ENCODE peak calls at places on chromosomes 16 and 17, in six cellular contexts. One of them, this sample, is unnamed. For H3K4me1, the result is how much of the 10 kb centered on the place peaks cover.

GRCh38 chr17:35094902-35095301 is 24.8 kb downstream of the RAD51D start:
- DNase-seq in tibial nerve: no peak
- DNase-seq in heart right ventricle: no peak
- DNase-seq in A549: no peak
- DNase-seq in psoas muscle: no peak
- DNase-seq in cardiac muscle cell: peak
- DNase-seq in this sample: no peak

GRCh38 chr16:27640277-27640600 is 90.3 kb downstream of the KATNIP start:
- DNase-seq in heart right ventricle: no peak
- DNase-seq in A549: no peak
- DNase-seq in psoas muscle: no peak
- DNase-seq in cardiac muscle cell: no peak
- DNase-seq in tibial nerve: no peak
- DNase-seq in this sample: no peak

GRCh38 chr17:81171941-81172340 is 5.9 kb upstream of the AATK start:
- DNase-seq in psoas muscle: no peak
- DNase-seq in A549: no peak
- DNase-seq in cardiac muscle cell: no peak
- DNase-seq in tibial nerve: no peak
- DNase-seq in heart right ventricle: no peak
- DNase-seq in this sample: no peak

GRCh38 chr17:12789075-12789975 is at the start of gene ARHGAP44:
- DNase-seq in A549: peak
- DNase-seq in heart right ventricle: peak
- DNase-seq in tibial nerve: peak
- DNase-seq in cardiac muscle cell: peak
- DNase-seq in psoas muscle: peak
- DNase-seq in this sample: peak

GRCh38 chr16:76573281-76573680 is 296.1 kb downstream of the CNTNAP4 start:
- DNase-seq in psoas muscle: no peak
- DNase-seq in tibial nerve: no peak
- DNase-seq in cardiac muscle cell: no peak
- DNase-seq in heart right ventricle: no peak
- DNase-seq in A549: no peak
- DNase-seq in this sample: no peak

GRCh38 chr16:66515543-66516171 is 34.3 kb downstream of the TK2 start:
- DNase-seq in A549: peak
- DNase-seq in tibial nerve: no peak
- DNase-seq in psoas muscle: no peak
- DNase-seq in cardiac muscle cell: peak
- DNase-seq in heart right ventricle: no peak
- DNase-seq in this sample: peak

GRCh38 chr17:74182041-74182783 is 21.3 kb upstream of the RPL38 start:
- DNase-seq in A549: no peak
- DNase-seq in cardiac muscle cell: no peak
- DNase-seq in tibial nerve: no peak
- DNase-seq in psoas muscle: no peak
- DNase-seq in heart right ventricle: no peak
- DNase-seq in this sample: no peak

GRCh38 chr17:8753976-8754440 is 4.3 kb downstream of the SPDYE4 start:
- DNase-seq in psoas muscle: no peak
- DNase-seq in heart right ventricle: no peak
- DNase-seq in A549: peak
- DNase-seq in cardiac muscle cell: peak
- DNase-seq in tibial nerve: no peak
- DNase-seq in this sample: no peak

GRCh38 chr16:16021988-16022682 is 72.7 kb downstream of the ABCC1 start:
- DNase-seq in heart right ventricle: peak
- DNase-seq in A549: peak
- DNase-seq in tibial nerve: peak
- DNase-seq in psoas muscle: peak
- DNase-seq in cardiac muscle cell: peak
- DNase-seq in this sample: peak

GRCh38 chr17:72733619-72734282 is 358.7 kb downstream of the SLC39A11 start:
- DNase-seq in A549: no peak
- DNase-seq in heart right ventricle: no peak
- DNase-seq in cardiac muscle cell: no peak
- DNase-seq in tibial nerve: no peak
- DNase-seq in psoas muscle: no peak
- DNase-seq in this sample: no peak

GRCh38 chr16:83390759-83391158 is 417.0 kb upstream of the HSBP1 start:
- DNase-seq in A549: no peak
- DNase-seq in psoas muscle: no peak
- DNase-seq in tibial nerve: no peak
- DNase-seq in cardiac muscle cell: no peak
- DNase-seq in heart right ventricle: no peak
- DNase-seq in this sample: no peak

GRCh38 chr17:61490540-61490975 is 38.3 kb downstream of the TBX4 start:
- DNase-seq in A549: peak
- DNase-seq in tibial nerve: no peak
- DNase-seq in cardiac muscle cell: peak
- DNase-seq in heart right ventricle: no peak
- DNase-seq in psoas muscle: no peak
- DNase-seq in this sample: no peak

GRCh38 chr16:86854895-86855294 is 276.5 kb downstream of the FOXL1 start:
- DNase-seq in heart right ventricle: no peak
- DNase-seq in tibial nerve: no peak
- DNase-seq in A549: peak
- DNase-seq in psoas muscle: no peak
- DNase-seq in cardiac muscle cell: no peak
- DNase-seq in this sample: peak

GRCh38 chr17:36072431-36073121 is 8.5 kb downstream of the CCL18 start:
- DNase-seq in heart right ventricle: peak
- DNase-seq in A549: peak
- DNase-seq in tibial nerve: peak
- DNase-seq in psoas muscle: peak
- DNase-seq in cardiac muscle cell: peak
- DNase-seq in this sample: no peak

GRCh38 chr17:47978324-47978723 is 7.4 kb downstream of the CDK5RAP3 start:
- DNase-seq in psoas muscle: peak
- DNase-seq in heart right ventricle: peak
- DNase-seq in A549: peak
- DNase-seq in tibial nerve: peak
- DNase-seq in cardiac muscle cell: peak
- DNase-seq in this sample: peak

DNA sequence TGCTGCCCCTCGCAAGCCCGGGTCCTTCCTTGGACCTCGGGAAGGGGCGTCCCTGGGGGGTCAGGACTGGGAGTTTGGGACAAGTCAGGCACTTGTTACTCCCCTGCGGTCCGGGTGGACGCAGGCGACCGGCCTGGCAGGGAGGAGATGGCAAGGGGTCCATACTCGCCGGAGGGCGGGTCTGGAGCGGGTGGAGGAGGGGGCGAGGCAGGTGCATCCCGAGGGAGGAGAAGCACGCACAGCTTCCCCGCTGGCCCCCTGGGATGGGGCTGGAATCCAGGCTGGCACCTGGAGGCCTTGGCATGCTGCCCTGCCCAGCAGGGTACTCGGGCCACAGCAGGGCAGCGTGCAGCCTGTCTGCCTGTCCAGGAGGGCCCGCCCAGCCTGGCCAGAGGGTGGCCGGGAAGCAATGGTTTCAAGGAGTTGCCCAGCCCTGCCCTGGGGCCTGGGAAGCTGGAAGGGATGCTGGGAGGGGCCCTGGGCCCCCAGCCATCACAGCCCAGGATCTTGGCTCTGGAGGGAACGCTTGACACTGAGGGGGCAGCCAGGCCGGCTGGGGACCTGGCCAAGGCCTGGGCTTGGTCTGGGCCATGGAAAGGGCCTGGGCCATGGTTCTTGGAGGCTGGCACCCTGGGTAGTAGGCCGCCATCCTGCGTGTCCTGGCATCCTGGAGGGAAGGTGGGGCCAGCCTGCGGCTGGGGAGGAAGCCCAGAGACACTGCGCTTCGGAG is 1.0 kb downstream of the GLIS2 start:
- DNase-seq in psoas muscle: peak
- DNase-seq in heart right ventricle: no peak
- DNase-seq in tibial nerve: no peak
- DNase-seq in A549: no peak
- DNase-seq in cardiac muscle cell: no peak
- DNase-seq in this sample: peak
- H3K4me1 ChIP-seq in psoas muscle: under half
- H3K4me1 ChIP-seq in heart right ventricle: under half
- H3K4me1 ChIP-seq in tibial nerve: half or more
- H3K4me1 ChIP-seq in A549: half or more
- H3K4me1 ChIP-seq in cardiac muscle cell: under half
- H3K4me1 ChIP-seq in this sample: under half

GRCh38 chr17:40315206-40315605 is 6.2 kb downstream of the RARA start:
- DNase-seq in heart right ventricle: no peak
- DNase-seq in cardiac muscle cell: no peak
- DNase-seq in A549: no peak
- DNase-seq in psoas muscle: no peak
- DNase-seq in tibial nerve: no peak
- DNase-seq in this sample: no peak

GRCh38 chr17:40312131-40312731 is 3.3 kb downstream of the RARA start:
- DNase-seq in psoas muscle: peak
- DNase-seq in A549: no peak
- DNase-seq in heart right ventricle: peak
- DNase-seq in cardiac muscle cell: no peak
- DNase-seq in tibial nerve: no peak
- DNase-seq in this sample: no peak

GRCh38 chr17:40312893-40313659 is 4.1 kb downstream of the RARA start:
- DNase-seq in heart right ventricle: peak
- DNase-seq in A549: no peak
- DNase-seq in tibial nerve: no peak
- DNase-seq in psoas muscle: no peak
- DNase-seq in cardiac muscle cell: no peak
- DNase-seq in this sample: no peak

GRCh38 chr17:40314557-40314953 is 5.6 kb downstream of the RARA start:
- DNase-seq in psoas muscle: peak
- DNase-seq in cardiac muscle cell: peak
- DNase-seq in A549: peak
- DNase-seq in heart right ventricle: peak
- DNase-seq in tibial nerve: no peak
- DNase-seq in this sample: peak

GRCh38 chr17:40313660-40314556 is 4.9 kb downstream of the RARA start:
- DNase-seq in heart right ventricle: no peak
- DNase-seq in psoas muscle: no peak
- DNase-seq in tibial nerve: no peak
- DNase-seq in A549: no peak
- DNase-seq in cardiac muscle cell: no peak
- DNase-seq in this sample: no peak
- H3K4me1 ChIP-seq in heart right ventricle: half or more
- H3K4me1 ChIP-seq in psoas muscle: half or more
- H3K4me1 ChIP-seq in tibial nerve: half or more
- H3K4me1 ChIP-seq in A549: half or more
- H3K4me1 ChIP-seq in cardiac muscle cell: half or more
- H3K4me1 ChIP-seq in this sample: half or more

GRCh38 chr17:4173771-4174170 is 30.8 kb downstream of the CYB5D2 start:
- DNase-seq in tibial nerve: no peak
- DNase-seq in psoas muscle: no peak
- DNase-seq in A549: no peak
- DNase-seq in heart right ventricle: no peak
- DNase-seq in cardiac muscle cell: no peak
- DNase-seq in this sample: no peak

GRCh38 chr17:4170639-4171280 is 27.8 kb downstream of the CYB5D2 start:
- DNase-seq in A549: no peak
- DNase-seq in tibial nerve: no peak
- DNase-seq in cardiac muscle cell: no peak
- DNase-seq in heart right ventricle: no peak
- DNase-seq in psoas muscle: no peak
- DNase-seq in this sample: no peak

GRCh38 chr17:4175921-4176802 is 33.2 kb downstream of the CYB5D2 start:
- DNase-seq in heart right ventricle: no peak
- DNase-seq in psoas muscle: no peak
- DNase-seq in tibial nerve: no peak
- DNase-seq in A549: no peak
- DNase-seq in cardiac muscle cell: no peak
- DNase-seq in this sample: no peak

GRCh38 chr17:4174556-4174955 is 31.6 kb downstream of the CYB5D2 start:
- DNase-seq in A549: no peak
- DNase-seq in tibial nerve: no peak
- DNase-seq in heart right ventricle: no peak
- DNase-seq in psoas muscle: no peak
- DNase-seq in cardiac muscle cell: no peak
- DNase-seq in this sample: no peak

GRCh38 chr17:4172356-4172755 is 29.4 kb downstream of the CYB5D2 start:
- DNase-seq in psoas muscle: no peak
- DNase-seq in cardiac muscle cell: no peak
- DNase-seq in tibial nerve: no peak
- DNase-seq in A549: no peak
- DNase-seq in heart right ventricle: no peak
- DNase-seq in this sample: no peak
- H3K4me1 ChIP-seq in psoas muscle: under half
- H3K4me1 ChIP-seq in cardiac muscle cell: under half
- H3K4me1 ChIP-seq in tibial nerve: under half
- H3K4me1 ChIP-seq in A549: under half
- H3K4me1 ChIP-seq in heart right ventricle: under half
- H3K4me1 ChIP-seq in this sample: under half

GRCh38 chr17:27339836-27340550 is 46.1 kb downstream of the WSB1 start:
- DNase-seq in tibial nerve: no peak
- DNase-seq in A549: peak
- DNase-seq in psoas muscle: no peak
- DNase-seq in cardiac muscle cell: no peak
- DNase-seq in heart right ventricle: no peak
- DNase-seq in this sample: no peak

GRCh38 chr17:27339198-27339835 is 45.4 kb downstream of the WSB1 start:
- DNase-seq in tibial nerve: no peak
- DNase-seq in A549: no peak
- DNase-seq in psoas muscle: no peak
- DNase-seq in cardiac muscle cell: no peak
- DNase-seq in heart right ventricle: no peak
- DNase-seq in this sample: no peak

GRCh38 chr17:27342059-27342458 is 48.1 kb downstream of the WSB1 start:
- DNase-seq in cardiac muscle cell: no peak
- DNase-seq in psoas muscle: no peak
- DNase-seq in tibial nerve: no peak
- DNase-seq in A549: no peak
- DNase-seq in heart right ventricle: no peak
- DNase-seq in this sample: no peak

GRCh38 chr17:27340990-27341595 is 47.2 kb downstream of the WSB1 start:
- DNase-seq in tibial nerve: no peak
- DNase-seq in A549: no peak
- DNase-seq in heart right ventricle: no peak
- DNase-seq in psoas muscle: no peak
- DNase-seq in cardiac muscle cell: no peak
- DNase-seq in this sample: no peak

DNA sequence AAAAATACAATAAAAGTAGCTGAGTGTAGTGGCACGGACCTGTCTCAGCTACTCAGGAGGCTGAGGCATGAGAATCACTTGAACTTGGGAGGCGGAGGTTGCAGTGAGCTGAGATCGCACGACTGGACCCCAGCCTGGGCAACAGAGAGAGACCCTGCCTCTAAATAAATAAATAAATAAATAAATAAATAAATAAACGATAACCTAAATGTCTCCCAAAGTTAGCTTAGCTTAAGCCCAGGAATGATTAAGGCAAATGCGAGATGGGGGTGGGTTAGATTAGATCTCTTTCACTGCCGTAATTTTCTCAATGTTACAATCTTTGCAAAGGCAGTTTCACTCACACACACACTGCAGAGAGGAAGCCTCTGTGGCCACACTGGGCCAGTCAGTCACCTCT is 46.7 kb downstream of the WSB1 start:
- DNase-seq in heart right ventricle: no peak
- DNase-seq in tibial nerve: no peak
- DNase-seq in A549: no peak
- DNase-seq in psoas muscle: no peak
- DNase-seq in cardiac muscle cell: no peak
- DNase-seq in this sample: no peak
- H3K4me1 ChIP-seq in heart right ventricle: under half
- H3K4me1 ChIP-seq in tibial nerve: under half
- H3K4me1 ChIP-seq in A549: under half
- H3K4me1 ChIP-seq in psoas muscle: under half
- H3K4me1 ChIP-seq in cardiac muscle cell: under half
- H3K4me1 ChIP-seq in this sample: under half